ENCODE peak calls at places on chromosomes 5 and 9, in five cellular contexts. C is Right ventricle myocardium superior; F is substantia nigra; J is activated T-cell treated with anti-CD3 and anti-CD28 coated beads, Interleukin-2, amount 50 U/mL, for 1 hour; A is adipocyte. Y is an unnamed sample.

GRCh38 chr5:959581-960531 is 48.7 kb upstream of the NKD2 start:
- DNase-seq in C (no peak), F (no peak), J (no peak), A (no peak), Y (no peak)

GRCh38 chr5:129001831-129002626 is 36.7 kb downstream of the SLC27A6 start:
- DNase-seq in C (no peak), F (no peak), J (no peak), A (no peak), Y (no peak)

GRCh38 chr5:157342822-157343402 is 77.0 kb downstream of the CYFIP2 start:
- DNase-seq in C (peak), F (no peak), J (peak), A (peak), Y (peak)

GRCh38 chr9:105818903-105819302 is 124.6 kb downstream of the TMEM38B start:
- DNase-seq in C (no peak), F (no peak), J (no peak), A (no peak), Y (no peak)

GRCh38 chr5:37926732-37927131 is 86.9 kb upstream of the GDNF start:
- DNase-seq in C (no peak), F (no peak), J (no peak), A (peak), Y (no peak)

GRCh38 chr5:103498211-103498610 is 64.4 kb downstream of the NUDT12 start:
- DNase-seq in C (no peak), F (no peak), J (no peak), A (no peak), Y (no peak)

GRCh38 chr5:10438301-10438700 is 3.4 kb upstream of the ROPN1L start:
- DNase-seq in C (no peak), F (no peak), J (no peak), A (no peak), Y (no peak)

GRCh38 chr5:97528941-97529340 is 345.9 kb upstream of the RIOK2 start:
- DNase-seq in C (no peak), F (no peak), J (no peak), A (peak), Y (no peak)

GRCh38 chr9:137157618-137158502 is 12.0 kb downstream of the LRRC26 start:
- DNase-seq in C (no peak), F (no peak), J (no peak), A (no peak), Y (no peak)

GRCh38 chr5:1760656-1761452 is 38.8 kb downstream of the MRPL36 start:
- DNase-seq in C (peak), F (no peak), J (peak), A (no peak), Y (no peak)

GRCh38 chr5:66551920-66552319 is 44.3 kb upstream of the MAST4 start:
- DNase-seq in C (no peak), F (no peak), J (no peak), A (no peak), Y (no peak)

GRCh38 chr5:96633820-96634219 is 28.4 kb upstream of the CAST start:
- DNase-seq in C (no peak), F (no peak), J (no peak), A (peak), Y (no peak)

GRCh38 chr9:108093773-108094675 is 604.5 kb upstream of the KLF4 start:
- DNase-seq in C (no peak), F (no peak), J (no peak), A (no peak), Y (no peak)

GRCh38 chr5:172528440-172528839 is 74.1 kb upstream of the SH3PXD2B start:
- DNase-seq in C (no peak), F (no peak), J (no peak), A (no peak), Y (no peak)

GRCh38 chr9:136690841-136691261 is 3.6 kb upstream of the AGPAT2 start:
- DNase-seq in C (peak), F (no peak), J (no peak), A (no peak), Y (peak)

GRCh38 chr5:89218364-89218763 is 335.4 kb upstream of the MEF2C start:
- DNase-seq in C (no peak), F (no peak), J (no peak), A (no peak), Y (no peak)

GRCh38 chr9:38182321-38182720 is 113.3 kb upstream of the SHB start:
- DNase-seq in C (no peak), F (no peak), J (no peak), A (no peak), Y (no peak)

GRCh38 chr9:117204971-117205370 is 209.9 kb downstream of the ASTN2 start:
- DNase-seq in C (no peak), F (no peak), J (no peak), A (no peak), Y (no peak)

GRCh38 chr5:157159209-157159751 is 6.8 kb downstream of the GARIN3 start:
- DNase-seq in C (no peak), F (no peak), J (peak), A (no peak), Y (no peak)

GRCh38 chr5:11981986-11982385 is 77.7 kb upstream of the CTNND2 start:
- DNase-seq in C (no peak), F (no peak), J (no peak), A (no peak), Y (no peak)

GRCh38 chr5:139755892-139756671 is 39.5 kb upstream of the PSD2 start:
- DNase-seq in C (no peak), F (no peak), J (no peak), A (no peak), Y (no peak)